ENCODE peak calls at places on chromosomes 3 and 15, in four cellular contexts. Y is K562, V is HL-60, Q is GM12878. C is an unnamed sample.

GRCh38 chr15:78205856-78206255 is 28.5 kb downstream of the ACSBG1 start:
- DNase-seq in Y (no peak), V (no peak), Q (no peak), C (no peak)

GRCh38 chr3:105997466-105997799 is 128.6 kb upstream of the CBLB start:
- DNase-seq in Q (no peak), Y (no peak), V (no peak), C (no peak)

GRCh38 chr15:63255485-63255990 is 21.9 kb upstream of the APH1B start:
- DNase-seq in V (no peak), Q (no peak), Y (no peak), C (no peak)

GRCh38 chr15:70442211-70442610 is 321.1 kb downstream of the UACA start:
- DNase-seq in V (no peak), Y (no peak), Q (no peak), C (no peak)

GRCh38 chr3:25863560-25863959 is 73.7 kb downstream of the OXSM start:
- DNase-seq in Q (no peak), V (no peak), Y (no peak), C (no peak)

GRCh38 chr15:85274315-85275050 is 105.9 kb upstream of the AKAP13 start:
- DNase-seq in Q (no peak), Y (no peak), V (no peak), C (no peak)

GRCh38 chr15:89090791-89091666 is 2.8 kb downstream of the ABHD2 start:
- DNase-seq in Q (no peak), V (peak), Y (peak), C (no peak)

GRCh38 chr15:27408428-27408827 is 437.4 kb downstream of the GABRG3 start:
- DNase-seq in Q (no peak), Y (no peak), V (no peak), C (no peak)

DNA sequence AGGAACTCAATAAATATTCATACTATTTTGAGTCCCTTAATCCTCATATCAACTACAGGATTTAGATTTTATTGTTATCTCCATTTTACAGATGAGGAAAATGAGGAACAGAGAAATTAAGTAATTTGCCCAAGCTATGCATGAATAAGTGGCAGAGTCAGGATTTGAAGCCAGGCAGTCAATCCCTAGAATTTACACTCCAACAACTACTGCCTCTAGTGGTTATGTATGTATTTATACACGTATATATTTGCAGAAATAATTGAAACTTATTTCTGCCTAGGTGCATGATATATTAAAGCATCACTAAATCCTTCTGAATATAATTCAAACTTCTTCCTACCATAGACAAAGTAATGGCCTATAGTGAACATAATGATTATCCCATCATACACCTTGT is 137.4 kb downstream of the SERPINI1 start:
- DNase-seq in V (no peak), Y (no peak), Q (no peak), C (no peak)
- TF ChIP-seq POLR2AphosphoS5 in V (no peak), Y (no peak), Q (no peak), C (no peak)

DNA sequence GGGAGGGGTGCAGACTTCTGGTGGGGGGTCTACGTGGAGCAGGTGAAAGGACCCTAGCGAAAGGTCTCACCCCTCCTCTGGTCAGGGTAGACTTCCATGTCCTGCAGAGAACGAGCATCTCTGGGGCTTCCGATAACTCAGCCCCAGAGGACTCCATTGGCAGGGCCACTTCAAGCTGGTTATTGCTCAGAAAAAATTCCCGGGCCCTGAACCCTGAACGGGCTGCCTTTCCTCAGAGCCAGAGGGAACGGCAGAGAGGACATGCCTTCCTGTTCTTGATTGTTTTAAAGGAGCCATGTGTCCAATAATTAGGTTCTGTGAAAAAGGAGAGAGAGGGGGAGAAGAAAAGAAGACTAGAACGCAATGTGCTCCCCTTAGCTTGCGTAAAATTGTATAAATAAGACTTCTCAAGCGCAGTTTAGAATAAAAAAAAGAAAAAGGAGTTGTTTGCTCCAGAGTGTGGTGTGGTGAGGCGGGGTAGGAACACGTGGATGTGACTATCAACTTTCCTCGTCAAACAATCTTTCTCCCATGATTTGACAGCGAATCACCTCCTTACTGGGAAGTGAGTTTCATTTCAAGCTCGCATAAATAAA is 193.4 kb upstream of the UBE2E1 start:
- DNase-seq in Y (no peak), Q (no peak), V (no peak), C (no peak)
- TF ChIP-seq SPI1 in Y (no peak), Q (no peak), V (no peak), C (no peak)

GRCh38 chr3:186254676-186255665 is 107.1 kb downstream of the DGKG start:
- DNase-seq in Q (peak), Y (no peak), V (peak), C (peak)
- TF ChIP-seq POLR2AphosphoS5 in Q (peak), Y (no peak), V (peak), C (peak)

GRCh38 chr3:21654662-21655061 is 96.3 kb downstream of the ZNF385D start:
- DNase-seq in Q (no peak), Y (no peak), V (no peak), C (no peak)
- TF ChIP-seq SPI1 in Q (no peak), Y (no peak), V (no peak), C (no peak)

GRCh38 chr3:48240711-48241491 is at the start of gene ZNF589:
- DNase-seq in Y (peak), Q (peak), V (peak), C (peak)
- TF ChIP-seq POLR2AphosphoS5 in Y (no peak), Q (peak), V (no peak), C (peak)

DNA sequence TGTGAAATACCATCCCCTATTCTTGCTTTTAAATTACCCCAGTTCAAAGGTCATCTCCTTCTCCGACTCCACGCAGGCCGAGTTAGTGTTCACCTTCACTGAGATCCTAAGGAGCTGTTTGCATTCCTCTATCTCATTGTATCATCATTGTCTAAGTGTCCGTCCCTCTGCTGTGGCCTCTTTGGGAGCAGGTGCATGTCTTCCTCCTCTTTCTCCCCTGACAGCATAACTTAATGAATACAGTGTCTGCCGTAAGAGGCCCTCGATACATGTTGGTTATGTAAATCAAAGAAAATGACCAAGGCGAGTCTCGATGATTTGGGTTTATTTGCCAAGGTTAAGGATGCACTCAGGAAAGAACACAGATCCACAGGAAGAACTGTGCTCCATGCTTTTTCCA is 4.9 kb upstream of the PPP1R2 start:
- DNase-seq in Q (no peak), V (no peak), Y (no peak), C (no peak)
- TF ChIP-seq SPI1 in Q (no peak), V (no peak), Y (no peak), C (no peak)

DNA sequence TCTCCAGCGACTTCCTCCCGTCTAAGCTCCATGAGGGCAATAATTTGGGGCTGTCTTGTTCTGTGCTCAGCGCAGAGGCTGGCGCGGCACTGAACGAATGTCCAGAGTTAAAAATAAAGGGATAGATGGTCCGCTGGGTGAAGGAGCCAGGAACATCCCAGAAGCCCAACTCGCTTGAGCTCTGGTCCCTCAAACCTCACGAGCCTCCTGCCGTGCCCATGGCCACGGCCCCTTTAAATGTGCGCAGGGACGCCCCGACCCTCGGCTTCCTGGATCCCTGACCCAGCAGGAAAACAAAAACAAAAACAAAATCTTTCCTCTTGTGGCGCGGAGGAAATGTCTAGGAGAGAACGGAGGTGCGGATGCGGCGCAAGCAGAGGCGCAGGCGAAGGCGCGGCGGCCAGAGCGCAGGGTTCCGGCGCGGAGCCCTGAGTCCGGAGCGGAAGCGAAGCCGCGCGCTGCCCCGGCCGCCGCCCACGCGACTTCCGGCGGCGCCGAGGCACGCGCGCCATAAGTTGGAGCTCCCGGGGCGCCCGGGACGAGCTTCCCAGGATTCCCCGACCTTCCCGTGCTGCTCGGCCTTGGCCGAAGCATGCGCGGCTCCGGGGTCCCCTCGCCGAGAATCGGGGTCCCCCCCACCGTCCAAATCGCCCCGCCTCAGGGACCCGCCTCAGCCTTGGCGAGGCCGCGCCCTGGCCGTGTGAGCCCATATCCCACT is 52.9 kb upstream of the WNT7A start:
- DNase-seq in Y (peak), V (no peak), Q (no peak), C (no peak)
- TF ChIP-seq POLR2AphosphoS5 in Y (no peak), V (no peak), Q (no peak), C (no peak)

DNA sequence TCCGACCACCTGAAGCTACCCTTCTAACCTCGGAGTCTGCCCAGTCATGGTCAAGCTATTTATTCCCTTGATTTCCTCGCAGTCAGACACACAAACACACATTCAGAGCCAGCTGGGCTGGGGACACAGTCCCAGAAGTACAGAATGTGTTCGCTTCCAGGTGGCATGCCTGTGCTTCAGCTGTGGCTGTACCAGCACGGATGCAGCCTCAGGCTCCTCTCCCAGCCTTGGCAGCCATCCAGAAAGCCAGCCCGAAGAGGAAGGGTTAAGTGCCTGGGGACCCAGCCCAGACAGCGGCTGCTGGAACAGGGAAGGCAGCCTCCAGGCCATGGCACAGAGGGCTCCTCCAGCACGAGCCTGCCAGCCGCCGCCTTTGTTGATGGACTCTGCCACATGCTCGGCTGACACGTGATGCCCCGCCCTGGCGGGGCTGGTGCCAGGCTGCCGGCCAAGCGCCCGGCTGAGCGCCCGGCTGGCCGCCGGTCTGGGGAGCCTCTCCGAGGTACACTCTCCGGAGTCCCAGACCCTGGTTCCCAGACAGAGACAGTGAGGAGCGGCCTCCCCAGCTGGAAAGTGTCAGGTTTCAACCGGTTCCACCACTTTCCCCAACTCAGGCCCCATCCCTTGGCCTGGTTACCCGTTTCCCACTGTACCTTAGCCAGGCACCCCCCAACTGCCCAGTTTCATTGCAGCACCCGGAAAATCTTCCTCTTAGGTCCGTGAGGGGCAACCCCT is 5.4 kb downstream of the BMF start:
- DNase-seq in Y (no peak), V (peak), Q (no peak), C (no peak)
- TF ChIP-seq SPI1 in Y (no peak), V (no peak), Q (no peak), C (no peak)

DNA sequence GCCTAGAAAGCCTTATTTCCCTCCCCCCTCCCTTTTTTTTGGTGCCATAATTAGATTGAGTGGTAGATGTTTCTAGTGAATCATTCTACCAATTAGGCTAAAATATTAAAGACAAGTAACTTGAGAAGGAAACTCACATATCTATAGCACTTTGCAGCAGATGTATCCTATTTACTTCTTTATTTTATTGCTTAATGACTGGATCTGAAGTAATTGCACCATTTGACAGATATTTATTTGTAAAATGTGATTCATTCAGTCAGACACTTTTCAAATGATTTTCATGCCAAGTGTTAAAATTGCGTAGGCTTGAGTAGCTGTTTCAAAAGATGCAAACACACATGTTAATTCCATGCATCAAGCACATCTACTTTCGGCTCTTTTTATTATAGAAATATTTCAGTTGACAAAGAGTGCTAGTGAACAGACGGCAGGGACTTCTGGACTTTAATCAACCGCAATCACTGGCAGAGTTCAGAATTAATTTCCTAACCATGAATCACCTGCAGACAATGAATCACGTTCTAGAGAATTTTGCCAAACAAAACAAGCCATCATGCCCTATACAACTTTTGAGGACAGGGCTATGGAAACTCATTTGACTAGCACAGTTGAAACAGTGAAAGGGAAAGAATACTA is 636.9 kb downstream of the MECOM start:
- DNase-seq in Q (no peak), Y (no peak), V (no peak), C (no peak)
- TF ChIP-seq POLR2AphosphoS5 in Q (no peak), Y (no peak), V (no peak), C (no peak)

GRCh38 chr15:82134426-82134825 is 88.6 kb upstream of the MEX3B start:
- DNase-seq in Q (no peak), Y (no peak), V (no peak), C (no peak)
- TF ChIP-seq SPI1 in Q (no peak), Y (no peak), V (no peak), C (no peak)

C was measured in GM12891.